ENCODE peak calls at places on chromosome 9, in five cellular contexts. X is RWPE2, W is stomach, A is uterus, Y is neural progenitor cell. G is an unnamed sample.

GRCh38 chr9:86749530-86750275 is 197.6 kb downstream of the GAS1 start:
- DNase-seq in W (no peak), A (peak; percentile 35), X (no peak), Y (no peak), G (no peak)

GRCh38 chr9:121322037-121322736 is 47.9 kb downstream of the STOM start:
- DNase-seq in X (no peak), Y (no peak), A (no peak), W (no peak), G (no peak)

GRCh38 chr9:91199739-91200497 is 161.8 kb downstream of the AUH start:
- DNase-seq in Y (no peak), W (no peak), X (no peak), A (no peak), G (no peak)

GRCh38 chr9:124130277-124131075 is 118.9 kb downstream of the LHX2 start:
- DNase-seq in A (no peak), Y (no peak), X (no peak), W (no peak), G (no peak)

GRCh38 chr9:77743381-77743780 is 95.3 kb upstream of the GNA14 start:
- DNase-seq in X (no peak), A (no peak), W (no peak), Y (no peak), G (no peak)

GRCh38 chr9:77854916-77855314 is 176.7 kb downstream of the GNAQ start:
- DNase-seq in Y (no peak), A (no peak), X (no peak), W (no peak), G (no peak)

GRCh38 chr9:115118471-115119156 is 657 bp upstream of the TNC start:
- DNase-seq in W (peak; percentile 60), A (peak; percentile 73), Y (peak; percentile 96), X (peak; percentile 89), G (no peak)

GRCh38 chr9:92971121-92971520 is 23.8 kb downstream of the FGD3 start:
- DNase-seq in X (no peak), W (no peak), A (no peak), Y (no peak), G (no peak)

GRCh38 chr9:107794259-107794658 is 304.7 kb upstream of the KLF4 start:
- DNase-seq in Y (no peak), W (no peak), X (no peak), A (no peak), G (no peak)

GRCh38 chr9:13816837-13817236 is 497.1 kb downstream of the NFIB start:
- DNase-seq in A (no peak), W (no peak), X (no peak), Y (no peak), G (no peak)

GRCh38 chr9:71806916-71807315 is 38.6 kb upstream of the CEMIP2 start:
- DNase-seq in A (peak; percentile 19), X (no peak), W (peak; percentile 78), Y (peak; percentile 85), G (peak; percentile 14)

GRCh38 chr9:20781086-20781485 is 97.0 kb downstream of the FOCAD start:
- DNase-seq in X (no peak), Y (peak; percentile 81), A (no peak), W (no peak), G (no peak)

GRCh38 chr9:127175319-127175715 is 52.9 kb upstream of the ANGPTL2 start:
- DNase-seq in X (peak; percentile 15), W (peak; percentile 3), Y (no peak), A (no peak), G (no peak)

GRCh38 chr9:14523545-14523944 is 169.7 kb downstream of the ZDHHC21 start:
- DNase-seq in X (no peak), W (no peak), Y (no peak), A (no peak), G (no peak)

GRCh38 chr9:96523429-96523828 is 73.5 kb downstream of the HABP4 start:
- DNase-seq in X (no peak), A (peak; percentile 34), W (no peak), Y (no peak), G (no peak)

GRCh38 chr9:132789706-132790105 is 88.4 kb downstream of the AK8 start:
- DNase-seq in W (no peak), X (no peak), A (no peak), Y (no peak), G (no peak)

GRCh38 chr9:113355197-113355596 is 5.9 kb downstream of the BSPRY start:
- DNase-seq in Y (peak; percentile 29), A (no peak), W (no peak), X (no peak), G (no peak)
- TF ChIP-seq CTCF in Y (peak; percentile 36), A (no peak), W (no peak), X (no peak), G (peak; percentile 35)

DNA sequence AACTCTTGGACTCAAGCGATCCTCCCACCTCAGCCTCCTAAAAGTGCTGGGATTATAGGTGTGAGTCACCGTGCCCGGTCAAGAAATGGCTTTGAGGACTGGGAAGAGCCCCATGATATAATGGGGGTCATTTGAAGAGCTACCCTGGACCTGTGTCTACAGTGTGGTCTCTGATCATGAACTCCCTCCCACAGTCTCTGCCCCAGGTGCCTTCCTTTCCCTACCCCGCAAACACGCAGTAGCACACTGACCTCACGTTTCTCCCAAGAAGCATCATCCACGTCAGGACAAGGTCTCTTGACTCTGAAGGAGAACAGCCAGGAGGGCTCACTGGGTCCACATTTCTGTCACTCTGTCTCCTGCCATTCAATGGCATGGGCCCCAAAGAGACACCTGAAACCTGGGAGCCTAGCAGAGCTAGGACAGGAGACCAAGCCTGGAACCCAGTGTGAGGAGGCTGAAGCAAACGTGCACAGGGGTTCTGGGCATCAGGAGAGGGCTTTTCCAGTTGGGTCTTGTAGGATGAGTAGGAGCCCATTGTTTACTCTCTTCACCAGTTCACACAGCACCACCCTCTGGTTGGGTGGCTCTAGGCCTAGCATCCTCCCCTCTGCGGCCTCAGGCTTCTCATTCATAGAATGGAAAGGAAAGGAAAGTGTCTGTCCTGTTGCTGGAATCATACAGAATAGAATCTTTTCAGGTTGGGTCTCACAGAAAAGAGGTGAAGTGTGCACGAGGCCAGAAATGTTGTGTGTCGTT is 23.0 kb downstream of the PRRX2 start:
- DNase-seq in Y (no peak), X (no peak), W (no peak), A (no peak), G (no peak)
- TF ChIP-seq CTCF in Y (no peak), X (no peak), W (no peak), A (no peak), G (no peak)

GRCh38 chr9:126009047-126009446 is 261.9 kb downstream of the PBX3 start:
- DNase-seq in W (no peak), A (no peak), X (no peak), Y (no peak), G (no peak)
- TF ChIP-seq CTCF in W (no peak), A (no peak), X (no peak), Y (peak; percentile 37), G (no peak)

DNA sequence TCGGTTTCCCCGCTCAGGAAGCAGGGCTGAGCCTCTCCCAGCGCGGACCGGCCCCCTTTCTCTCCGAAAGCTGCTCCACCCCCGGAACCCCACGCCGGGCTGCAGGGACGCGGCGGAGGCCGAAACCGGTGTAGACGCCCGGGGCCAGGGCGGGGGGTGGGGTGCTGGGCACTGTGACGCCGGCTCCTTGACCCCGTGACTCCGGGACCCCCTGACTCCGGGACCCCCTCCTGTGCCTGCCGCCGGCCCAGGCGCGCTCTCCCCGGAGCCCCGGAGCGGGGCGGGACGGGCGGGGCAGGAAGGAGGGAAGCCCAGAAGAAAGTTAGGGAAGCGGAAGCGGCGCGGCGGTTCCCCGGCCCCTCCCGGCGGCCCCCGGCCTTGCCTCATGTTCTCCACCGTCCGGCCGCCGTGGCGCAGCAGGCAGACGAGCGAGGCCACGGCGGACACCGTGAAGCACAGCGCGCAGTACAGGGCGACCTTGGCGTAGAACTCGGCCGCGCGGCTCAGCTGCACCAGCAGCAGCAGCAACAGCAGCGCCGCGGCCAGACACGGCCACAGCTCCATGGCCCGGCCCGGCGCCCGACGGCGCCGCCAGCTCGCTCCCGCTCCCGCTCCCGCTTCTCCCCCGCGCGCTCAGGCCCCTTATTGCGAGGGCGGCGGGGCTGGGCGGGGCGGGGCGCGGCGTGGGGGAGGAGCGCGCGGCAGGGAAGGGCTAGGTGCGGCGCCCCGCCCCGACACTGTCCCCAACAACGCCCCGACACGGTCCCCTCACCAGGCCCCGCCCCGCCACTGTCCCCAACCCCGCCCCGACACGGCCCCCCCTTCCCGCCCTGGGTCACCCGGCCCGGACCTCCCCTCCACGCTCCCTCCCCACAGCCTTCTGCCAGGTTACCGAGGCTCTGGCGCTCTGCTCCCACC is at the start of gene AGPAT2:
- DNase-seq in A (peak; percentile 59), X (no peak), W (peak; percentile 90), Y (peak; percentile 68), G (no peak)
- TF ChIP-seq CTCF in A (no peak), X (no peak), W (no peak), Y (no peak), G (peak; percentile 9)

GRCh38 chr9:8095531-8096223 is 296.1 kb upstream of the DMAC1 start:
- DNase-seq in W (no peak), Y (no peak), A (no peak), X (no peak), G (no peak)
- TF ChIP-seq CTCF in W (no peak), Y (no peak), A (no peak), X (no peak), G (no peak)

G was measured in progenitor cell of endocrine pancreas.